ENCODE peak calls at places on chromosomes 13 and 19, in four cellular contexts. Z is cardiac fibroblast, N is H1, C is bronchial epithelial cell. P is an unnamed sample.

GRCh38 chr19:2477732-2478191 is 1.8 kb downstream of the GADD45B start:
- DNase-seq in N (no peak), C (no peak), Z (peak; percentile 70), P (no peak)

GRCh38 chr13:32731576-32731975 is 145.3 kb downstream of the PDS5B start:
- DNase-seq in N (no peak), Z (peak; percentile 25), C (peak; percentile 67), P (no peak)

GRCh38 chr13:79482271-79482970 is 1.5 kb downstream of the NDFIP2 start:
- DNase-seq in Z (peak; percentile 39), C (no peak), N (no peak), P (no peak)

GRCh38 chr19:16608290-16608704 is 19.7 kb downstream of the MED26 start:
- DNase-seq in Z (peak; percentile 82), N (no peak), C (peak; percentile 70), P (no peak)

GRCh38 chr13:32150239-32150638 is 118.7 kb downstream of the FRY start:
- DNase-seq in N (no peak), Z (peak; percentile 61), C (no peak), P (no peak)

GRCh38 chr13:45194081-45194939 is 6.5 kb downstream of the KCTD4 start:
- DNase-seq in Z (peak; percentile 83), N (no peak), C (no peak), P (no peak)

GRCh38 chr13:112333756-112334543 is 42.2 kb upstream of the SPACA7 start:
- DNase-seq in C (no peak), Z (no peak), N (no peak), P (no peak)

GRCh38 chr13:86383151-86383550 is 583.9 kb upstream of the SLITRK6 start:
- DNase-seq in Z (no peak), N (no peak), C (no peak), P (no peak)

GRCh38 chr19:52735734-52736133 is 890 bp upstream of the ZNF611 start:
- DNase-seq in C (peak; percentile 27), Z (no peak), N (peak; percentile 75), P (no peak)

GRCh38 chr19:11982526-11982925 is 17.7 kb downstream of the ZNF763 start:
- DNase-seq in N (no peak), C (peak; percentile 86), Z (no peak), P (no peak)

GRCh38 chr13:76711515-76712182 is 174.6 kb downstream of the KCTD12 start:
- DNase-seq in Z (peak; percentile 98), C (peak; percentile 44), N (no peak), P (no peak)

GRCh38 chr13:97583884-97584497 is 150.0 kb downstream of the RAP2A start:
- DNase-seq in C (no peak), Z (no peak), N (no peak), P (no peak)

GRCh38 chr19:38877781-38878574 is at the start of gene RINL:
- DNase-seq in C (peak; percentile 21), N (no peak), Z (no peak), P (peak; percentile 69)

GRCh38 chr13:36891752-36892151 is 28.3 kb downstream of the SMAD9 start:
- DNase-seq in C (no peak), Z (peak; percentile 6), N (no peak), P (no peak)

GRCh38 chr19:27890696-27891095 is 1322.3 kb downstream of the UQCRFS1 start:
- DNase-seq in N (no peak), C (no peak), Z (no peak), P (no peak)

GRCh38 chr13:51249767-51250741 is 27.9 kb downstream of the FAM124A start:
- DNase-seq in Z (no peak), N (no peak), C (no peak), P (peak; percentile 10)

GRCh38 chr13:113887700-113888201 is 23.9 kb upstream of the GAS6 start:
- DNase-seq in N (no peak), Z (peak; percentile 74), C (no peak), P (no peak)

GRCh38 chr19:38728752-38729541 is 15.3 kb downstream of the CAPN12 start:
- DNase-seq in Z (no peak), C (no peak), N (no peak), P (no peak)

GRCh38 chr13:29125934-29126424 is 305.8 kb downstream of the MTUS2 start:
- DNase-seq in N (no peak), Z (no peak), C (no peak), P (no peak)

GRCh38 chr13:80215368-80215767 is 125.6 kb downstream of the SPRY2 start:
- DNase-seq in C (peak; percentile 79), Z (peak; percentile 20), N (no peak), P (no peak)

GRCh38 chr19:24086974-24087595 is at the start of gene ZNF254:
- DNase-seq in Z (peak; percentile 95), C (peak; percentile 93), N (peak; percentile 72), P (no peak)

GRCh38 chr13:49446473-49446872 is 2.4 kb downstream of the SETDB2 start:
- DNase-seq in N (no peak), Z (no peak), C (no peak), P (no peak)
- H3K4me3 ChIP-seq in N (no peak overlapping the region), Z (no peak overlapping the region), C (no peak overlapping the region), P (no peak overlapping the region)

DNA sequence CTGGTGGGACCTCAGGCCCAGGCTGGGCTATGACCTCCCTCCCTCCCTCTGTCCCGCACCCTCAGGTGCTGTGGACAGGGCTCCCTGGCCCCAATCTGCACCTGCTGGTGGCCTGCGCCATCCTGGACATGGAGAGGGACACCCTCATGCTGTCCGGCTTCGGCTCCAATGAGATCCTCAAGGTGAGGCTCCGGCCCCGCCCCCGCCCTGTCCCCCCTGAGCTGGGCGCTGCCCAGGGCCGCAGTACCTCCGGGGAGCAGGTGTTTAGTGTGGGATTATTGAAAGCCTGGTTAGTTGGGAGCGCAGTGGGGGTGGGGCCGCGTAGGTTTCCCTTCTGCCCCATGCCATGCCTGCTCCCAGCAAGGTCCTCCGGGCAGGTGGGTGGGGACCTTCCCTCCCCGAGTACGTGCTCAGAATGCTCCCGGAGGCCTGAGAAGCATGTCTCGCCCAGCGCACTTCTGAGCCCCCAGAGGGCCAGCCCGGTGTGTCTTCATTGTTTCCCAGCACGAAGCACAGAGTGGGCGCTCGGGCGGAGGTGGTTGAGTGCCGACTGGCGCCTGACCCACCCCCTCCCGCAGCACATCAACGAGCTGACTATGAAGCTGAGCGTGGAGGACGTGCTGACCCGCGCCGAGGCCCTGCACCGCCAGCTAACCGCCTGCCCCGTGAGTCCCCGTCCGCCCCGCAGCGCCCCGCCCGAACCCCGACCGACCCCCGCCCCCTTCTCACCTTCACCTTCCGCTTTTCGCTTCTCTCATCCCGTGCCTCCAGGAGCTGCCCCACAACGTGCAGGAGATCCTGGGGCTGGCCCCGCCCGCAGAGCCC is 8.8 kb downstream of the IL4I1 start:
- DNase-seq in N (no peak), C (no peak), Z (no peak), P (no peak)
- H3K4me3 ChIP-seq in N (no peak overlapping the region), C (no peak overlapping the region), Z (no peak overlapping the region), P (no peak overlapping the region)

GRCh38 chr19:5533257-5533656 is 34.5 kb downstream of the TINCR start:
- DNase-seq in C (no peak), Z (no peak), N (no peak), P (no peak)
- H3K4me3 ChIP-seq in C (no peak overlapping the region), Z (no peak overlapping the region), N (no peak overlapping the region), P (no peak overlapping the region)

GRCh38 chr13:30796132-30796832 is 60.9 kb downstream of the ALOX5AP start:
- DNase-seq in Z (peak; percentile 62), N (no peak), C (peak; percentile 82), P (peak; percentile 20)
- H3K4me3 ChIP-seq in Z (no peak overlapping the region), N (no peak overlapping the region), C (peak overlapping the region; percentile 22), P (peak overlapping the region; percentile 31)

GRCh38 chr19:49679832-49680472 is 2.9 kb downstream of the PRMT1 start:
- DNase-seq in N (no peak), Z (no peak), C (no peak), P (no peak)

GRCh38 chr19:49678970-49679831 is 2.1 kb downstream of the PRMT1 start:
- DNase-seq in C (no peak), Z (no peak), N (no peak), P (no peak)

GRCh38 chr19:49681830-49682229 is 4.8 kb downstream of the PRMT1 start:
- DNase-seq in N (no peak), C (no peak), Z (no peak), P (no peak)

GRCh38 chr19:49682274-49682673 is 5.2 kb downstream of the PRMT1 start:
- DNase-seq in Z (no peak), C (no peak), N (no peak), P (no peak)

DNA sequence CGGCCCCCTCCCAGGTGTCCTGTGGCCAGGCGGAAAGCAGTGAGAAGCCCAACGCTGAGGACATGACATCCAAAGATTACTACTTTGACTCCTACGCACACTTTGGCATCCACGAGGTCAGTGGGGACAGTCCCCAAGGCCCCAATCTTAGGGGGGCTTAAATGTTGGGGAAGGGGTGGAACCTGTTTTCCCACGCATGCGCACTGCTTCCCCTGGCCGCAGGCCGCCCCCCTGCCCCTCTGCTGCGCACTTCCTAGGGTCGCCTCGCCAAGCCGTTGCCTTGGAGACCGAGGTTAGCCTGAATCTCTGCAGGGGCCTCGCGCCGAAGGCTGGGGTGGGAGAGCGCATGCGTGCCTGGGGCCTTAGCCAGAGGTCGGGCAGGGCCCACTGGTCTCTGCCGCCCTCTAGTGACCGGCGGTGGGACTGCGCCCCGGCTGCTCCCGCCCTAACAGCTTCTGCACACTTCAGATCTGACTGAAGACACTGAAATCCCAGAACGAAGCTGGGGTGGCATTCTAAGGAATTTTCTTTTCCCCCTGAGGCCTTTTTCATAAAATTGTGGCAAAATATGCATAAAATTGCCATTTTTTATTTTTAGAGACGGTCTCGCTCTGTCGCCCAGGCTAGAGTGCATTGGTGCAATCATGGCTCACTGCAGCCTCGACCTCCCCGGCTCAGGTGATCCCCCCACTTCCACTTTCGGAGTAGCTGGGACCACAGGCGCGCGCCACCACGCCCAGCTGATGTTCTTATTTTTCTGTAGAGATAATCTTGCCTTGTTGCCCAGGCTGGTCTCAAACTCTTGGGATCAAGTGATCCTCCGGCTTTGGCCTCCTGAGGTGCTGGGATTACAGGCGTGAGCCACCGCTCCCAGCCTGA is 3.6 kb downstream of the PRMT1 start:
- DNase-seq in C (peak; percentile 67), Z (peak; percentile 91), N (peak; percentile 100), P (peak; percentile 80)
- H3K4me3 ChIP-seq in C (no peak overlapping the region), Z (no peak overlapping the region), N (no peak overlapping the region), P (peak overlapping the region; percentile 11)

GRCh38 chr19:1213391-1214286 is 8.1 kb downstream of the STK11 start:
- DNase-seq in C (peak; percentile 96), Z (peak; percentile 81), N (no peak), P (no peak)

GRCh38 chr19:1211494-1212234 is 6.1 kb downstream of the STK11 start:
- DNase-seq in C (no peak), N (no peak), Z (peak; percentile 36), P (no peak)

GRCh38 chr19:1206063-1206732 is 620 bp downstream of the STK11 start:
- DNase-seq in Z (no peak), N (no peak), C (no peak), P (no peak)

GRCh38 chr19:1206733-1207301 is 1.2 kb downstream of the STK11 start:
- DNase-seq in N (no peak), Z (no peak), C (peak; percentile 29), P (no peak)

DNA sequence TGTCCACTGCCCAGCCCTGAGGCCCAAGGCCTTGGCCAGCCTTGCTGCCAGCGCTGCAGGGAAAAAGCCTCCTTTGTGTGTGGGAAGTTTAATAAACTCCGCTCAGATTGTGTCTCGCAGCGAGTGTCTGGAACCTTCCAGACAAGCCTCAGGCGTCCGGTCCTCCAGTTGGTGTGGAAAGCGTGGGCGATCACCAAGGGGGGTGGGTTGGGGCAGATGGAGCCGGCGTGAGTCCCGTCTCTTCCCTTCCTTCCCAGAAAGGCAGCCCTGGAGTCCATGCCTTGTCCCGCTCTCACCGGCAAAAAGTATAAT is 4.6 kb downstream of the STK11 start:
- DNase-seq in N (no peak), C (no peak), Z (no peak), P (no peak)
- H3K4me3 ChIP-seq in N (no peak overlapping the region), C (no peak overlapping the region), Z (no peak overlapping the region), P (no peak overlapping the region)